ENCODE peak calls at places on chromosomes 16 and 17, in five cellular contexts. R, Y, B, K and N are unnamed samples.

GRCh38 chr16:30438835-30439234 is 6.8 kb downstream of the SEPHS2 start:
- DNase-seq in R (no peak), Y (no peak), B (no peak), K (no peak), N (no peak)

GRCh38 chr16:10984509-10984908 is 40.1 kb downstream of the CLEC16A start:
- DNase-seq in R (no peak), Y (no peak), B (no peak), K (no peak), N (no peak)

GRCh38 chr17:51580869-51581268 is 320.5 kb downstream of the UTP18 start:
- DNase-seq in R (no peak), Y (no peak), B (no peak), K (no peak), N (no peak)

GRCh38 chr17:76492989-76493501 is 8.2 kb downstream of the RHBDF2 start:
- DNase-seq in R (no peak), Y (no peak), B (no peak), K (no peak), N (peak)

GRCh38 chr17:81579821-81580321 is 27.7 kb upstream of the FAAP100 start:
- DNase-seq in R (no peak), Y (no peak), B (no peak), K (no peak), N (no peak)

GRCh38 chr17:45221081-45221996 is at the start of gene FMNL1:
- DNase-seq in R (peak), Y (peak), B (peak), K (peak), N (peak)

GRCh38 chr17:72136692-72137550 is 16.1 kb downstream of the SOX9 start:
- DNase-seq in R (no peak), Y (no peak), B (no peak), K (no peak), N (no peak)

GRCh38 chr16:11799509-11800384 is 2.7 kb upstream of the ZC3H7A start:
- DNase-seq in R (peak), Y (peak), B (peak), K (peak), N (no peak)

GRCh38 chr16:57538235-57538711 is 1.9 kb upstream of the CCDC102A start:
- DNase-seq in R (no peak), Y (no peak), B (no peak), K (no peak), N (peak)

GRCh38 chr16:3645504-3646347 is 8.8 kb upstream of the DNASE1 start:
- DNase-seq in R (no peak), Y (no peak), B (no peak), K (peak), N (no peak)

GRCh38 chr17:10089221-10089799 is 109.1 kb downstream of the GAS7 start:
- DNase-seq in R (no peak), Y (no peak), B (no peak), K (no peak), N (no peak)

GRCh38 chr17:73667184-73667959 is 23.1 kb upstream of the SDK2 start:
- DNase-seq in R (no peak), Y (no peak), B (no peak), K (peak), N (no peak)

GRCh38 chr17:32551186-32551955 is 64.6 kb downstream of the CDK5R1 start:
- DNase-seq in R (no peak), Y (no peak), B (no peak), K (no peak), N (no peak)

GRCh38 chr16:66858740-66859396 is 14.7 kb downstream of the CA7 start:
- DNase-seq in R (no peak), Y (no peak), B (no peak), K (no peak), N (peak)

GRCh38 chr17:13005530-13005929 is 12.3 kb downstream of the ELAC2 start:
- DNase-seq in R (no peak), Y (no peak), B (no peak), K (no peak), N (no peak)

GRCh38 chr17:56548661-56549060 is 44.8 kb upstream of the NOG start:
- DNase-seq in R (no peak), Y (no peak), B (no peak), K (peak), N (no peak)

GRCh38 chr17:76076765-76077581 is 2.0 kb upstream of the ZACN start:
- DNase-seq in R (peak), Y (peak), B (peak), K (peak), N (no peak)

GRCh38 chr17:17350491-17351355 is 47.5 kb downstream of the NT5M start:
- DNase-seq in R (no peak), Y (no peak), B (no peak), K (peak), N (no peak)

GRCh38 chr17:9842057-9842758 is 16.5 kb downstream of the GLP2R start:
- DNase-seq in R (no peak), Y (no peak), B (no peak), K (no peak), N (peak)

GRCh38 chr16:83689385-83689831 is 118.4 kb upstream of the HSBP1 start:
- DNase-seq in R (no peak), Y (no peak), B (no peak), K (no peak), N (no peak)

GRCh38 chr16:89375021-89375420 is 115.3 kb downstream of the ANKRD11 start:
- DNase-seq in R (no peak), Y (no peak), B (no peak), K (no peak), N (no peak)

GRCh38 chr17:41810659-41811548 is 845 bp downstream of the P3H4 start:
- DNase-seq in R (no peak), Y (peak), B (peak), K (peak), N (no peak)

GRCh38 chr16:85947511-85948509 is 48.8 kb downstream of the IRF8 start:
- DNase-seq in R (no peak), Y (no peak), B (no peak), K (no peak), N (no peak)